ENCODE peak calls at places on chromosomes 3 and 15, in ten cellular contexts. R, F, E, L, Q, T, M, I, D and W are unnamed samples.
A peak's percentile ranks its signal among the peaks of the same experiment; 100 is the strongest.

GRCh38 chr3:64187065-64187959 is 38.0 kb downstream of the PRICKLE2 start:
- DNase-seq in E (peak; percentile 92), Q (no peak), I (peak; percentile 96), D (peak; percentile 98), L (peak; percentile 68), R (peak; percentile 45), F (peak; percentile 84), T (peak; percentile 97), M (peak; percentile 94), W (peak; percentile 37)

GRCh38 chr3:99322551-99322950 is 315.8 kb upstream of the COL8A1 start:
- DNase-seq in I (no peak), L (no peak), F (no peak), Q (no peak), R (no peak), M (no peak), D (no peak), T (no peak), E (no peak), W (no peak)

GRCh38 chr15:44084171-44084570 is 110.9 kb downstream of the FRMD5 start:
- DNase-seq in T (no peak), E (no peak), I (no peak), M (no peak), D (peak; percentile 77), R (no peak), F (no peak), L (no peak), Q (no peak), W (no peak)

GRCh38 chr3:141402476-141403171 is 34.3 kb downstream of the ZBTB38 start:
- DNase-seq in F (peak; percentile 88), M (peak; percentile 89), Q (peak; percentile 60), D (peak; percentile 54), R (peak; percentile 64), E (peak; percentile 91), I (peak; percentile 81), L (no peak), T (peak; percentile 78), W (peak; percentile 82)

GRCh38 chr15:69467636-69468035 is 15.0 kb downstream of the RPLP1 start:
- DNase-seq in Q (no peak), F (no peak), D (no peak), T (no peak), I (no peak), L (peak; percentile 71), M (no peak), R (no peak), E (no peak), W (peak; percentile 61)

GRCh38 chr15:81211376-81211775 is 14.7 kb downstream of the IL16 start:
- DNase-seq in I (no peak), F (no peak), L (no peak), R (no peak), Q (no peak), T (no peak), E (peak; percentile 56), D (no peak), M (no peak), W (no peak)

GRCh38 chr15:40333922-40334492 is 6.7 kb downstream of the CCDC9B start:
- DNase-seq in M (peak; percentile 88), F (peak; percentile 87), R (peak; percentile 62), Q (peak; percentile 33), I (no peak), D (peak; percentile 66), L (no peak), T (peak; percentile 60), E (peak; percentile 88), W (peak; percentile 55)

GRCh38 chr3:15899438-15899837 is 101.7 kb upstream of the ANKRD28 start:
- DNase-seq in M (no peak), D (peak; percentile 98), R (no peak), L (no peak), I (peak; percentile 86), F (no peak), Q (no peak), T (peak; percentile 69), E (no peak), W (no peak)

GRCh38 chr15:41921167-41921566 is 27.3 kb upstream of the SPTBN5 start:
- DNase-seq in I (no peak), L (no peak), Q (no peak), F (no peak), M (no peak), R (no peak), D (peak; percentile 36), E (no peak), T (peak; percentile 29), W (no peak)

GRCh38 chr3:56894912-56895431 is 93.2 kb upstream of the ARHGEF3 start:
- DNase-seq in T (peak; percentile 69), D (peak; percentile 85), E (no peak), Q (peak; percentile 21), I (peak; percentile 30), M (no peak), R (no peak), F (no peak), L (no peak), W (no peak)

GRCh38 chr3:42377681-42378080 is 32.7 kb downstream of the LYZL4 start:
- DNase-seq in I (no peak), D (peak; percentile 8), L (no peak), T (no peak), E (no peak), R (no peak), Q (no peak), M (no peak), F (no peak), W (no peak)

GRCh38 chr3:143201870-143202269 is 82.3 kb downstream of the CHST2 start:
- DNase-seq in T (no peak), Q (no peak), L (no peak), F (no peak), I (no peak), M (no peak), R (no peak), D (no peak), E (no peak), W (no peak)

GRCh38 chr3:139241783-139242182 is 102.0 kb upstream of the MRPS22 start:
- DNase-seq in I (no peak), E (no peak), L (no peak), M (no peak), Q (no peak), D (no peak), F (no peak), R (no peak), T (no peak), W (no peak)

GRCh38 chr3:126699011-126699410 is 5.0 kb upstream of the CHCHD6 start:
- DNase-seq in Q (no peak), R (no peak), M (no peak), I (no peak), D (no peak), F (no peak), L (no peak), T (no peak), E (no peak), W (no peak)
- H3K4me3 ChIP-seq in Q (no peak overlapping the region), R (no peak overlapping the region), M (no peak overlapping the region), I (no peak overlapping the region), D (no peak overlapping the region), F (no peak overlapping the region), L (no peak overlapping the region), T (no peak overlapping the region), E (no peak overlapping the region), W (no peak overlapping the region)

GRCh38 chr3:120683213-120683612 is 1.2 kb upstream of the HGD start:
- DNase-seq in F (no peak), E (peak; percentile 50), L (no peak), Q (no peak), M (no peak), I (peak; percentile 4), T (no peak), D (peak; percentile 2), R (no peak), W (no peak)
- H3K4me1 ChIP-seq in F (peaks cover 16% of the 10 kb centered on the region), E (no peaks in the 10 kb centered on the region), L (peaks cover 12% of the 10 kb centered on the region), Q (no peaks in the 10 kb centered on the region), M (peaks cover 8% of the 10 kb centered on the region), I (peaks cover 23% of the 10 kb centered on the region), T (peaks cover 7% of the 10 kb centered on the region), D (peaks cover 6% of the 10 kb centered on the region), R (no peaks in the 10 kb centered on the region), W (peaks cover 11% of the 10 kb centered on the region)

GRCh38 chr3:12810963-12811362 is 14.5 kb downstream of the CAND2 start:
- DNase-seq in D (no peak), I (no peak), R (no peak), M (no peak), L (no peak), T (no peak), E (no peak), F (peak; percentile 66), Q (no peak), W (no peak)
- H3K4me3 ChIP-seq in D (no peak overlapping the region), I (no peak overlapping the region), R (no peak overlapping the region), M (no peak overlapping the region), L (no peak overlapping the region), T (no peak overlapping the region), E (no peak overlapping the region), F (no peak overlapping the region), Q (no peak overlapping the region), W (no peak overlapping the region)

GRCh38 chr3:128805771-128806170 is 73.6 kb upstream of the ACAD9 start:
- DNase-seq in L (peak; percentile 80), M (no peak), Q (no peak), R (no peak), F (no peak), I (peak; percentile 69), D (peak; percentile 16), E (no peak), T (peak; percentile 28), W (no peak)
- H3K4me1 ChIP-seq in L (peaks cover 19% of the 10 kb centered on the region), M (peaks cover 25% of the 10 kb centered on the region), Q (peaks cover 56% of the 10 kb centered on the region), R (peaks cover 37% of the 10 kb centered on the region), F (peaks cover 9% of the 10 kb centered on the region), I (peaks cover 17% of the 10 kb centered on the region), D (peaks cover 16% of the 10 kb centered on the region), E (peaks cover 13% of the 10 kb centered on the region), T (peaks cover 9% of the 10 kb centered on the region), W (peaks cover 7% of the 10 kb centered on the region)

DNA sequence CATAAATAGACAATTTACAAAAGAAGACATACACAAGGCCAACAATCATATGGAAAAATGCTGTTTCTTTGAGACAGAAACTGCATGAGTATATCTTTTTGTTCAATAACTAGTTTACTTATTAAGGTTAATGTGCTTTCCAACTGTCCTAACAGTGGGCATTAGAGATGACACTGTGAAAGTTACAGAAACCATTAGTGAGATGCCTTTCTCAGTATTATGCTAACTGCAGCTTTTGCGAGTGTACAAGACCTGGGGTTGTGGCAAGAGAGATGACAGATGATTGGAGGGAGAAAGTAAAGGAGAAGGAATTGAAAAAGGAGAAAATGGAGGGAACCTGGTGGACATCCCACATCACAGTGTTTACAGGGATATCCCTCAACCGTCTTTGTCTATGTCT is 640.5 kb downstream of the ZPLD1 start:
- DNase-seq in Q (no peak), I (no peak), L (no peak), F (no peak), T (no peak), D (no peak), R (no peak), M (no peak), E (no peak), W (no peak)
- H3K4me3 ChIP-seq in Q (no peak overlapping the region), I (no peak overlapping the region), L (no peak overlapping the region), F (no peak overlapping the region), T (no peak overlapping the region), D (no peak overlapping the region), R (no peak overlapping the region), M (no peak overlapping the region), E (no peak overlapping the region), W (no peak overlapping the region)

GRCh38 chr3:70309591-70309990 is 2.8 kb downstream of the MDFIC2 start:
- DNase-seq in M (no peak), D (no peak), Q (no peak), R (no peak), T (no peak), L (no peak), I (no peak), E (no peak), F (no peak), W (no peak)
- H3K4me1 ChIP-seq in M (peaks cover 6% of the 10 kb centered on the region), D (no peaks in the 10 kb centered on the region), Q (no peaks in the 10 kb centered on the region), R (no peaks in the 10 kb centered on the region), T (no peaks in the 10 kb centered on the region), L (no peaks in the 10 kb centered on the region), I (no peaks in the 10 kb centered on the region), E (no peaks in the 10 kb centered on the region), F (no peaks in the 10 kb centered on the region), W (no peaks in the 10 kb centered on the region)